ENCODE peak calls at places on chromosomes 2 and 18, in six cellular contexts. X, N, Q, L, Z and E are unnamed samples.

GRCh38 chr2:164954186-164954585 is 1.1 kb downstream of the SLC38A11 start:
- DNase-seq in Q (no peak), Z (no peak), L (no peak), X (no peak), N (no peak), E (no peak)

GRCh38 chr2:158102446-158102845 is 770 bp downstream of the UPP2 start:
- DNase-seq in L (no peak), Q (no peak), X (no peak), N (peak), Z (no peak), E (no peak)

GRCh38 chr18:59265246-59266018 is 7.8 kb downstream of the RAX start:
- DNase-seq in X (no peak), N (no peak), L (no peak), Z (no peak), Q (no peak), E (no peak)

GRCh38 chr2:128563348-128563687 is 244.7 kb upstream of the HS6ST1 start:
- DNase-seq in L (peak), Q (no peak), N (no peak), X (peak), Z (no peak), E (no peak)

GRCh38 chr2:133836691-133837090 is 268.4 kb upstream of the NCKAP5 start:
- DNase-seq in N (no peak), Z (no peak), L (no peak), Q (no peak), X (no peak), E (no peak)

GRCh38 chr2:19114754-19115231 is 243.6 kb downstream of the OSR1 start:
- DNase-seq in Z (no peak), N (peak), Q (no peak), L (peak), X (no peak), E (no peak)

GRCh38 chr2:25481381-25482310 is 139.9 kb upstream of the DNMT3A start:
- DNase-seq in Z (no peak), L (no peak), X (no peak), Q (no peak), N (peak), E (no peak)

GRCh38 chr2:4745056-4745455 is 947.1 kb upstream of the SOX11 start:
- DNase-seq in L (no peak), N (no peak), Q (no peak), Z (no peak), X (no peak), E (no peak)

GRCh38 chr2:80149991-80150390 is 154.6 kb downstream of the LRRTM1 start:
- DNase-seq in L (no peak), Z (no peak), X (no peak), N (no peak), Q (no peak), E (no peak)

GRCh38 chr2:179304424-179304823 is 39.8 kb upstream of the SESTD1 start:
- DNase-seq in X (no peak), N (no peak), Q (no peak), Z (no peak), L (no peak), E (no peak)

GRCh38 chr2:179297922-179298321 is 33.3 kb upstream of the SESTD1 start:
- DNase-seq in X (no peak), Z (no peak), L (no peak), N (peak), Q (no peak), E (no peak)

GRCh38 chr2:179302764-179303561 is 38.3 kb upstream of the SESTD1 start:
- DNase-seq in Q (no peak), X (no peak), L (no peak), Z (no peak), N (no peak), E (no peak)

GRCh38 chr2:179302149-179302548 is 37.5 kb upstream of the SESTD1 start:
- DNase-seq in N (no peak), L (no peak), X (no peak), Q (no peak), Z (no peak), E (no peak)

DNA sequence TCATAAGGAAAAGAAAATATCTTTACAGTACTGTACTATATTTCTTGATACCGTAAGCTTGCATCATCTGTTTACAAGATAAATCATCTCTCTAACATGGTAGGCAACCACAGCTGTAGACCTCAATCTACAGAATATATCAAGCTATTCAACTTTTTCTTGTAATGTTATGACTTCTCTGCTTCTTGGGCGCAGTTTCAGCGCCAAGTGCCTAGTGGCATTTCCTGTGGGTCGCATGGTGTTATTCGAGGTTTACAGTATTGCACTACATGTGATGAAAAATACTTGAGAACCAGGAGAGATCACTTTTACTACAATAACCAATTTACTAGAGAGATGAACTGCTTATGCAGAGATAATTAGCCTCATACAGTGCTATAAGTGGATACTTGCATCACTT is 34.0 kb upstream of the SESTD1 start:
- DNase-seq in N (no peak), Z (no peak), Q (no peak), L (no peak), X (no peak), E (no peak)
- H3K27ac ChIP-seq in N (no peak), Z (no peak), Q (no peak), L (no peak), X (no peak), E (no peak)

GRCh38 chr2:227379095-227379494 is at the start of gene TM4SF20:
- DNase-seq in Z (no peak), L (no peak), X (no peak), Q (no peak), N (no peak), E (no peak)
- H3K27ac ChIP-seq in Z (no peak), L (no peak), X (no peak), Q (no peak), N (peak), E (peak)

GRCh38 chr2:31414601-31415241 is at the start of gene XDH:
- DNase-seq in N (peak), X (no peak), L (no peak), Q (no peak), Z (no peak), E (no peak)
- H3K27ac ChIP-seq in N (peak), X (no peak), L (no peak), Q (no peak), Z (no peak), E (no peak)

DNA sequence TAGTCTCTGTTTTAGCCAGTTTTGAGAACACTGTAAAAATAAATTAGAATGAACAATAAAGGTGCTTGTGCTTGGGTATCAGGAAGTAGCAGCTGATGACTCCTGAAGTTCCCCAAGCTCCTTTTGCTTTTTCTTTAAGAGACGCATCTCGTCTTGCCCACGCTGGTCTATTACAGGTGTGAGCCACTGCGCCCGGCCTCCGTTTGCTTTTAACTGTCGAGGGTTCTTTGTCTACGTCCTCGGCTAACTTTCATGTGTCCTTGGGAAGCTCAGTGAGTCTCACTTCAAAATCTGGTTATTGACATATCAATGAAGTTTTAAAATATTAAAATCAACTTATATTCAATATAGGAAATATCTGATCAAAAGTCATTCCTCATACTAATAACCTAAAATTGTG is 246.5 kb downstream of the FBXO15 start:
- DNase-seq in N (no peak), L (no peak), Z (no peak), X (no peak), Q (no peak), E (no peak)
- H3K27ac ChIP-seq in N (no peak), L (no peak), Z (no peak), X (no peak), Q (no peak), E (no peak)

GRCh38 chr2:191302459-191303155 is 57.4 kb downstream of the MYO1B start:
- DNase-seq in L (no peak), Q (no peak), N (peak), X (no peak), Z (no peak), E (no peak)

GRCh38 chr2:191301971-191302370 is 56.8 kb downstream of the MYO1B start:
- DNase-seq in N (no peak), Z (no peak), X (no peak), L (no peak), Q (no peak), E (no peak)

GRCh38 chr2:191308026-191308425 is 62.8 kb downstream of the MYO1B start:
- DNase-seq in Z (no peak), N (peak), L (no peak), X (no peak), Q (no peak), E (no peak)

GRCh38 chr2:191303349-191304005 is 58.3 kb downstream of the MYO1B start:
- DNase-seq in Z (no peak), X (no peak), L (no peak), Q (no peak), N (no peak), E (no peak)

DNA sequence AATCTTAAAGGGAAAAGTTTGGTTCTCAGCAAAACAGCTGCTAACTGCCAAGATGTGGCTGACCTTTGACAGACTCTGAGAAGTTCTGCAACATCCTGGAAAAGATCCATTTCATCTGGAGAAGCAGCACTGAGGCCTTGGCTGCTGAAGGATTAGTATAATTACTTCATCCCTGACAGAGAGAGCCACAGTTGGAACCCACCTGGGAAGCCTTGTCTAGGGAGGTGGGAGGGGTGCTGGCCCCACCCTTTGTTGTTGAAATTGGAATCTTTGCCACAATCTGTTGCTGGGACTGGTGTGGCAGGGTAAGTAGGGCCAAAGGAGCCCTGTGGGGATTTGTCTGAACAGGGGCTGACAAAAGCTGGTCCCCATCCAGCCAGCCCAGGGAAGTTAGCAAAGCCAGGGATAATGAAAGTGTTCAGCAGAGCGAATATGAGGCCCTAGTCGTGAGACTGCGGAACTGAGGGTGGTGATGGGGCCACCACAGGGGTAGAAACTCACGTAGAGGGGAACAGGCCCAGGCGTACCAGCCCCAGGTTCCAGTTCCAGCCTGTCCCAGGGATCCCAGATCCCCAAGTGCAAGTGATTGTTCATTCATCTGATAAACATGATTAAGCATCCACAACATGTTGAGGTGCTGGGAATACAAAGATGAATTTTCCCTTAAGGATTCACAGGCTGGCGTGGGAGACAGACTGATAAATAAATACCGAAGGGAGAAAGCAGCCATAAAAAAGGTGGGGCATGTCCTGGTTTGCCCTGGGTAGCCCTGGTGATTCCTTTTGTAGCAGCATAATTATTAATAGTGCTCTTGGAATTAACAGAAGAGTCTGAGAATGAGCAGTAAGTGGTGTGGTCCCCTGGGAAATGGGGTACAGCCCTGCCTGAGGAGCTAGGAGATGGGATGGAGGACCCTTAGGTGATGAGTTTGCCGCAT is 60.0 kb downstream of the MYO1B start:
- DNase-seq in Q (no peak), N (peak), X (peak), Z (no peak), L (peak), E (no peak)
- H3K27ac ChIP-seq in Q (no peak), N (peak), X (peak), Z (no peak), L (peak), E (no peak)

GRCh38 chr2:138897274-138897673 is 117.1 kb upstream of the NXPH2 start:
- DNase-seq in Z (no peak), Q (no peak), X (no peak), N (no peak), L (no peak), E (no peak)

GRCh38 chr2:138906549-138906948 is 126.4 kb upstream of the NXPH2 start:
- DNase-seq in L (no peak), Z (no peak), N (no peak), X (no peak), Q (no peak), E (no peak)

GRCh38 chr2:138901530-138901929 is 121.3 kb upstream of the NXPH2 start:
- DNase-seq in X (no peak), N (no peak), L (no peak), Q (no peak), Z (no peak), E (no peak)

GRCh38 chr2:138898855-138899254 is 118.7 kb upstream of the NXPH2 start:
- DNase-seq in X (no peak), N (no peak), Z (no peak), Q (no peak), L (no peak), E (no peak)

DNA sequence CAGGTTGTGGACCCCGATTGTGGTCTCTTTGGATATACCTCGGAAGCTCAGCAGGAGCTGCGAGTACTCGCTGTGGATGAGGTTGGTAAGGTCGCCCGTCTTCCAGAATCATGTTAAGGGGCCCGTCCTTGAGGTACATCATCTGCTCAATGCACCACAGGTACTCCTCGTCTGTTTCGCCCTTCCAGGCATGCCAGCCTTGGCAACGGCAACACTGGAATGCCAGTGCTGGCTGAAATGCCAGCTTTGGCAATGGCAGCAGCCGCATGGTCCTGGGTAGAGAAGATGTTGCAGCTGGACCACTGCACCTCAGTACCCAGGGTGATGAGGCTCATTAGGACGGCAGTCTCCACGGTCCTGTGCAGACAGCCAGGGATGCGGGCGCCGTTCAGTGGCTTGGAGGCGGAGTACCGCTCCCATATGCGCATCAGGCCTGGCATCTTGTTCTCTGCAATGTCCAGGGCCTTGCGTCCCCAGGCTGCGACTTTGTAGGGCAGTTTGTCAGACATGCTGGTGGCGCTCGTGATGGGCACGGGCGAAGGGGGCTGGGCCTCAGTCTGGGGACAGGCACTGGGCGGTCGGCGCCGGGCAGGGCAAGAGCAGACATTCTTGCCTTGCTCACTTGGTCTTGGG is 122.2 kb upstream of the NXPH2 start:
- DNase-seq in L (no peak), Z (no peak), X (no peak), N (no peak), Q (no peak), E (no peak)
- H3K27ac ChIP-seq in L (no peak), Z (no peak), X (no peak), N (no peak), Q (no peak), E (no peak)

DNA sequence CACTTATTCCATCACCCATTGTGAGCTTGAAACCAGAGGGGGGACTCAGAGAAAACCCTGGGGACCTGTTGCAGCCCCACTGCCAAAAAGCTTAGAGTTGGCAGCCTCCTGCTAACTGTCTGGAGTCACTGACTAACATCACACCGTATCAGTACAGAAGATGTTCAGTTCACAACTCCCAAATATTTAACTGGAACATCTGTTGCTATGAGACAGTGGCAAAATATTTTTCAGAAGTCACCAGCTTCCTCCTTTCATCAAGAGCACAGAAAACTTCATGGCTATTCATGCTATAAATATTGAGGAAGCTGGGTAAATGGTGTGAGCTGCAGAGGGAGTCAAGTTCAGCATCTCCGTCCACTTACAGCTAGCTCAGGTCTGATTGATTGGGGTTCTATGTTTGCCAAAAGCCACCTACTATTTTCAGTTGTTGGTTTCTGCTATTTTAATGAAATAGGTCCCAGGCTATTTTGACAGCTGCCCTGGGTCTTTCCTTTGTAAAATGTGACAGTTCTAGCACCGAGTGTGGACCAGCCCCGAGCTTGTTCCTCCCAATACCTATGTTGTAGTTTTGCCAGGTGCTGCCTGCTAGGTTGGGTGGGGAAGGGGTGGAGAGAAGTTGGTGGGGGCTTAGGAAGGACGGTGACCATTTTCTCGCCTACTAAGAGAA is 9.8 kb downstream of the TUBB6 start:
- DNase-seq in Z (no peak), X (no peak), Q (no peak), N (no peak), L (no peak), E (no peak)
- H3K27ac ChIP-seq in Z (no peak), X (peak), Q (no peak), N (peak), L (peak), E (no peak)